ENCODE peak calls at places on chromosomes 7 and 10, in eight cellular contexts. A is upper lobe of left lung, T is heart left ventricle, Y is A549, N is uterus, D is stomach, W is suprapubic skin, O is tibial nerve. H is an unnamed sample.

GRCh38 chr7:32227746-32228145 is 157.5 kb upstream of the PDE1C start:
- DNase-seq in O (no peak), A (no peak), D (no peak), W (no peak), Y (no peak), T (no peak), N (no peak), H (no peak)

GRCh38 chr7:2217716-2218443 is 14.9 kb downstream of the MAD1L1 start:
- DNase-seq in T (no peak), A (peak), W (no peak), Y (no peak), D (no peak), N (no peak), O (no peak), H (no peak)

GRCh38 chr7:55019329-55019690 is 493 bp downstream of the EGFR start:
- DNase-seq in Y (no peak), A (peak), N (peak), D (peak), T (peak), O (peak), W (peak), H (peak)

GRCh38 chr10:124532106-124532641 is 70.6 kb downstream of the LHPP start:
- DNase-seq in W (no peak), N (no peak), O (no peak), Y (peak), T (no peak), D (no peak), A (no peak), H (no peak)

GRCh38 chr7:26995664-26996063 is 100.1 kb downstream of the HOXA1 start:
- DNase-seq in W (no peak), T (no peak), O (no peak), Y (no peak), N (no peak), D (no peak), A (no peak), H (no peak)

GRCh38 chr10:74238031-74238431 is 87.0 kb downstream of the ADK start:
- DNase-seq in W (no peak), A (no peak), Y (no peak), D (peak), N (no peak), T (no peak), O (no peak), H (no peak)

GRCh38 chr7:116952640-116953371 is 495 bp upstream of the ST7 start:
- DNase-seq in Y (peak), A (no peak), O (peak), T (peak), W (peak), D (peak), N (peak), H (peak)

GRCh38 chr7:16356241-16356958 is 64.9 kb downstream of the CRPPA start:
- DNase-seq in N (no peak), D (no peak), A (no peak), O (no peak), W (no peak), Y (no peak), T (no peak), H (no peak)

GRCh38 chr10:36493511-36493880 is 631.9 kb upstream of the ANKRD30A start:
- DNase-seq in D (no peak), O (no peak), W (no peak), N (no peak), T (no peak), A (no peak), Y (no peak), H (no peak)

GRCh38 chr7:64307254-64308018 is 6.3 kb upstream of the ZNF736 start:
- DNase-seq in A (peak), D (peak), W (peak), T (peak), Y (no peak), N (peak), O (peak), H (peak)

GRCh38 chr7:70143089-70144044 is 545.1 kb downstream of the AUTS2 start:
- DNase-seq in A (no peak), T (no peak), Y (no peak), N (no peak), O (no peak), D (no peak), W (no peak), H (no peak)

GRCh38 chr10:60384006-60384405 is 5.7 kb downstream of the ANK3 start:
- DNase-seq in D (no peak), N (no peak), A (no peak), O (no peak), W (no peak), T (no peak), Y (no peak), H (no peak)

GRCh38 chr7:5692845-5693278 is 88.6 kb downstream of the RNF216 start:
- DNase-seq in T (no peak), N (no peak), D (no peak), O (no peak), W (no peak), Y (peak), A (no peak), H (no peak)

GRCh38 chr10:27558612-27559020 is 54.5 kb downstream of the RAB18 start:
- DNase-seq in A (no peak), D (peak), O (peak), W (no peak), T (peak), Y (peak), N (peak), H (peak)

GRCh38 chr10:65614956-65615565 is 1310.8 kb upstream of the LRRTM3 start:
- DNase-seq in N (no peak), Y (no peak), A (no peak), T (no peak), W (no peak), D (no peak), O (no peak), H (no peak)

DNA sequence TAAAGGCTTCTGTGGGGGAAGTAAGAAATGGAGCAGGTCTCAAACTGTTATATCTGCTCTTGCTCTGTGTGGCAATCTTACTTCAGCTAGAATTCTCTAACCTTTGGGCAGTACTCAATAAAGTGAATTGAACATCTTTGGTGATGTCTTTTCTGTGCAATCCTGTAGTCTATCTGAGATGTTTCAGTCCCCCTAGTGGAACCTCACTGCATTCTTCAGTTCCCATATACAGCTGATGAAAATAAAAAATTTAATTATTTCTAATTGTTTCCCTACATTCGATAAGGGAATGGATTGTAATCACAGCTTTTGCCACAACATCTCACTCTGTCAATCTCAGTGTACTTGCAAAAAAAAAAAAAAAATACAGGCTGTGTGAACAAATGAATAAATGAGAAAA is 522.6 kb downstream of the DNAJB9 start:
- DNase-seq in A (no peak), T (no peak), W (no peak), D (no peak), O (no peak), Y (no peak), N (no peak), H (no peak)
- TF ChIP-seq CTCF in A (no peak), T (no peak), W (no peak), D (no peak), O (no peak), Y (no peak), N (no peak), H (no peak)

GRCh38 chr10:89534826-89535166 is 598 bp downstream of the SLC16A12 start:
- DNase-seq in T (no peak), N (no peak), O (no peak), W (no peak), A (no peak), Y (no peak), D (no peak), H (no peak)
- H3K4me3 ChIP-seq in T (peak), N (no peak), O (peak), W (peak), A (peak), Y (peak), D (peak), H (no peak)

GRCh38 chr7:44581907-44582603 is at the start of gene TMED4:
- DNase-seq in O (peak), T (peak), W (peak), A (peak), Y (peak), D (peak), N (peak), H (peak)
- TF ChIP-seq POLR2A in O (peak), T (peak), W (peak), A (peak), Y (peak), D (peak), N (peak), H (no peak)

GRCh38 chr7:997404-998395 is 14.7 kb downstream of the CYP2W1 start:
- DNase-seq in T (no peak), O (no peak), A (peak), N (no peak), Y (peak), W (no peak), D (no peak), H (no peak)
- TF ChIP-seq CTCF in T (no peak), O (no peak), A (no peak), N (no peak), Y (no peak), W (no peak), D (no peak), H (no peak)

DNA sequence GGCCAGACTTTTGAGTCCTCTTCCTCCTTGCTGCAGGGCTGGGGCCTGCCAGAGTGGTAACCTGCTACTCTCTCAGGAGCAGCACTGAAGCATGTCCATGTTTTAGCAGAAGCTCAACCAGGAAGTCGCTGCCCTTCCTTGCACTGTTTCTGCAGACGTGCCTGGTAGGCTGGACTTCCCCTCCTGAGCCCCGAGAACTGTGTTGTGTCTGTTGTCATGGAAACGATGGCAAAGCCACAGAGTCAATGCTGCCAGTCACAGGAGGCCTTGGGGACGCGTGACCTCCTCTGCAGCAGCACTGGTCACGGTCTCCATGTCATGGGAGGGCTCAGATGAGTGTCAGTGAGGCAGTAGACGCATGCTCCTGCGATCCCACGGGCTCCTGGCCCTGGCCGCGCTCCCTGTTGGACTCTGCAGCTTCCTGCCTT is 145.5 kb downstream of the FANK1 start:
- DNase-seq in T (peak), N (peak), D (peak), O (peak), Y (peak), W (peak), A (peak), H (peak)
- H3K4me3 ChIP-seq in T (no peak), N (no peak), D (no peak), O (peak), Y (no peak), W (no peak), A (peak), H (no peak)

GRCh38 chr7:35728412-35729060 is 33.6 kb upstream of the HERPUD2 start:
- DNase-seq in N (no peak), Y (no peak), O (no peak), A (no peak), T (no peak), W (no peak), D (no peak), H (no peak)

GRCh38 chr7:35727571-35727970 is 32.6 kb upstream of the HERPUD2 start:
- DNase-seq in D (no peak), A (no peak), Y (no peak), W (no peak), N (no peak), T (no peak), O (no peak), H (no peak)

GRCh38 chr7:35731349-35731748 is 36.4 kb upstream of the HERPUD2 start:
- DNase-seq in N (no peak), T (no peak), A (no peak), W (no peak), D (no peak), O (no peak), Y (no peak), H (no peak)

GRCh38 chr7:35729966-35730345 is 35.0 kb upstream of the HERPUD2 start:
- DNase-seq in A (no peak), W (no peak), T (no peak), N (no peak), D (no peak), O (no peak), Y (no peak), H (no peak)

DNA sequence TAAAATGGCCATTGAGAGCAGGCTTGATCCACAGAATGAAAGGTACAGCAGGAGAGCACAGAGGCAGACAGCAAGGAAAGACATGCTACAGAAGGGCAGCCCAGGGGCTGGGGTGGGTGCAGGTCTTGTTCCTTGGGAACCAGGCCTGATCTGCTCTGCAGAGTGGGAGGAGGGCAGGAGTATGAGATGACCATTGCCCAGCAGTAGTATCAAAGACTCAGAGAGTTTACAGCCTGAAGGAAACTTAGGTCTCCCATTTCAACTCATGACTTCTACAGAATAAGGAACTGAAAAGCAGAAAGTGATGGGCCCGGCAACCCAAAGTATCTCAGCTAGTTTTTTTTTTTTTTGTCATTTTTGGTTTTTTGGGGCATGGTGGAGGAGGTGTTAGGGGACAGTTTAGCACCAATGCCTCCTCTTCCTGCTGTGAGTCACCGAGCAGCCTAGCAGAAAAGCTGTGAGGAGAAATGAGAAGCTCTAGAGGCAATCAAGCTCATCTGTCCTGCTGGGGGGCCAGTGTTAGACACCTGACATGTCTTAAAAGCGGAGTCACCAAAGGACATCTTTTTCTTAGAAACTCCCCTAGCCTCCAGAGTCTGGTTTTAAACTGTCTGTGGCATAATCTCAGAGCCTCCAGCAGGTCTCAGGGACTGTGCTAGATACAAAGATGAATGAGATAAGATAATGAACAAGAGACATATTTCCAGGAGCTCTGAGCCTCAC is 34.3 kb upstream of the HERPUD2 start:
- DNase-seq in O (no peak), D (no peak), N (no peak), Y (no peak), A (no peak), T (no peak), W (no peak), H (no peak)
- TF ChIP-seq POLR2A in O (no peak), D (no peak), N (no peak), Y (no peak), A (no peak), T (no peak), W (no peak), H (no peak)

GRCh38 chr10:115831025-115831424 is 442.0 kb downstream of the GFRA1 start:
- DNase-seq in Y (no peak), D (no peak), W (no peak), A (no peak), T (no peak), N (no peak), O (no peak), H (no peak)

GRCh38 chr10:115827650-115828049 is 445.4 kb downstream of the GFRA1 start:
- DNase-seq in O (no peak), Y (no peak), T (no peak), D (no peak), A (no peak), N (no peak), W (no peak), H (no peak)

GRCh38 chr10:115830260-115830970 is 442.6 kb downstream of the GFRA1 start:
- DNase-seq in D (no peak), Y (no peak), T (no peak), N (no peak), A (no peak), W (no peak), O (no peak), H (no peak)

GRCh38 chr10:115827180-115827579 is 445.8 kb downstream of the GFRA1 start:
- DNase-seq in W (no peak), N (no peak), Y (no peak), D (no peak), A (no peak), T (no peak), O (no peak), H (no peak)

DNA sequence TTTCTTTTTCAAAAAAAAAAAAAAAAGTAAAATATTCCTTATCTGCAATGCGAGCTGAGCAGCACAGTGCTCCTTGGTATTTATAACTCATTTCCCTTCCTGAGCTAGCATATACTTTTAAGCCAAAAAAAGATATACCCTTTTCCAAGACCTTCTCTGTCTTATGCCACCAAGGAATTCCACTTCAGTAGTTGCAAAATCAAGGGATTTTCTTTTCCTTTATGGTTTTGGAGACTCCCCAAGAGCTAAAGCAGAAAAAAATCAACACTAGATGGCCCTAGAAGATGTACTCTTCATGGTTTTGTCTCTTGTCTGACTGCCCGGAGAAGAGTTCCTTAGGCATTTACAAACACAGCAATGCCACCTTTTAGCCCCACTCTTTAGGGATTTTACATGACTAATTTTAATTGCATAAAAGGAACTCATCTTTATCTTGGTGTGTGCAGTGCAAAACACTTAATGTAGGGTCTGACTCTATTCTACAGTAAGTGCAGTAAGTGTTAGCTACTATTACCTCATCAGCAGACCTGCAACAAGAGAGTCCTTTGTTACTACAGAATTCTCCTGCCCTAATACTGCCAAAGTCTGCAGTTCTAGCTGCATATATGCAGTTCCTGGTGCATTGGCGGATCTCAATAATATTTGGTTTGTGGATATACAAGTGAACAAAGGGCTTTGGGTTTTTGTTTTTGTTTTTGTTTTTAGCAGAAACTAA is 443.3 kb downstream of the GFRA1 start:
- DNase-seq in O (no peak), D (no peak), N (no peak), W (no peak), A (no peak), T (no peak), Y (peak), H (no peak)
- TF ChIP-seq CTCF in O (no peak), D (no peak), N (no peak), W (no peak), A (no peak), T (no peak), Y (peak), H (no peak)

H was measured in lower leg skin.